ENCODE peak calls at places on chromosomes 16 and 17, in six cellular contexts. X is EH, L is substantia nigra, D is GM23248, U is endodermal cell, B is IMR-90. P is an unnamed sample.

GRCh38 chr17:33328129-33328528 is 35.0 kb upstream of the ASIC2 start:
- DNase-seq in X (peak; percentile 4), L (no peak), D (peak; percentile 12), U (peak; percentile 90), B (peak; percentile 4), P (no peak)

GRCh38 chr17:2011421-2012371 is 13.4 kb downstream of the RTN4RL1 start:
- DNase-seq in X (peak; percentile 90), L (no peak), D (peak; percentile 53), U (peak; percentile 84), B (no peak), P (no peak)

GRCh38 chr17:38605852-38606645 is at the start of gene SRCIN1:
- DNase-seq in X (peak; percentile 17), L (peak; percentile 48), D (peak; percentile 58), U (peak; percentile 93), B (peak; percentile 2), P (peak; percentile 23)

GRCh38 chr17:3983945-3984484 is 19.8 kb upstream of the ATP2A3 start:
- DNase-seq in X (peak; percentile 74), L (no peak), D (peak; percentile 55), U (peak; percentile 66), B (peak; percentile 55), P (no peak)

GRCh38 chr17:38660097-38661026 is 14.4 kb downstream of the EPOP start:
- DNase-seq in X (peak; percentile 34), L (no peak), D (peak; percentile 40), U (peak; percentile 56), B (no peak), P (no peak)

GRCh38 chr17:78840780-78841611 is at the start of gene USP36:
- DNase-seq in X (peak; percentile 98), L (peak; percentile 99), D (peak; percentile 100), U (peak; percentile 100), B (peak; percentile 99), P (peak; percentile 99)

GRCh38 chr17:13784466-13784865 is 182.7 kb upstream of the HS3ST3A1 start:
- DNase-seq in X (no peak), L (no peak), D (no peak), U (no peak), B (no peak), P (no peak)

GRCh38 chr16:27483624-27484023 is 66.1 kb downstream of the GTF3C1 start:
- DNase-seq in X (no peak), L (no peak), D (no peak), U (no peak), B (no peak), P (no peak)

GRCh38 chr17:69314246-69315030 is 12.5 kb downstream of the ABCA5 start:
- DNase-seq in X (no peak), L (no peak), D (no peak), U (no peak), B (no peak), P (no peak)

GRCh38 chr17:82960419-82961271 is 118.8 kb upstream of the METRNL start:
- DNase-seq in X (no peak), L (no peak), D (no peak), U (no peak), B (no peak), P (no peak)

GRCh38 chr16:14672403-14672971 is 21.6 kb downstream of the PLA2G10 start:
- DNase-seq in X (no peak), L (no peak), D (no peak), U (no peak), B (no peak), P (no peak)

GRCh38 chr17:72004476-72005331 is 116.1 kb upstream of the SOX9 start:
- DNase-seq in X (no peak), L (no peak), D (peak; percentile 50), U (no peak), B (no peak), P (no peak)

GRCh38 chr16:4330277-4330882 is 14.5 kb downstream of the GLIS2 start:
- DNase-seq in X (peak; percentile 71), L (peak; percentile 43), D (peak; percentile 81), U (peak; percentile 93), B (peak; percentile 63), P (peak; percentile 80)

GRCh38 chr16:22671301-22672076 is 142.5 kb upstream of the HS3ST2 start:
- DNase-seq in X (peak; percentile 59), L (no peak), D (peak; percentile 47), U (peak; percentile 60), B (peak; percentile 18), P (no peak)

GRCh38 chr16:8676737-8677375 is 2.4 kb downstream of the ABAT start:
- DNase-seq in X (no peak), L (no peak), D (peak; percentile 7), U (no peak), B (no peak), P (no peak)

GRCh38 chr17:75131278-75132017 is at the start of gene NT5C:
- DNase-seq in X (peak; percentile 86), L (peak; percentile 44), D (peak; percentile 93), U (peak; percentile 97), B (peak; percentile 61), P (peak; percentile 49)

GRCh38 chr16:49075709-49076108 is 205.9 kb downstream of the CBLN1 start:
- DNase-seq in X (no peak), L (no peak), D (no peak), U (no peak), B (no peak), P (no peak)

GRCh38 chr17:79036609-79037008 is 12.6 kb downstream of the C1QTNF1 start:
- DNase-seq in X (peak; percentile 93), L (no peak), D (peak; percentile 93), U (peak; percentile 17), B (peak; percentile 94), P (no peak)

GRCh38 chr16:17827313-17827712 is 356.6 kb upstream of the XYLT1 start:
- DNase-seq in X (peak; percentile 67), L (no peak), D (peak; percentile 63), U (no peak), B (peak; percentile 63), P (no peak)

GRCh38 chr17:17832040-17832363 is 4.8 kb downstream of the SREBF1 start:
- DNase-seq in X (no peak), L (no peak), D (no peak), U (no peak), B (no peak), P (no peak)

GRCh38 chr16:67170948-67171649 is 761 bp downstream of the NOL3 start:
- DNase-seq in X (no peak), L (no peak), D (peak; percentile 57), U (peak; percentile 65), B (peak; percentile 41), P (no peak)

GRCh38 chr17:55275894-55276804 is 11.4 kb downstream of the HLF start:
- DNase-seq in X (no peak), L (no peak), D (peak; percentile 58), U (no peak), B (no peak), P (no peak)

GRCh38 chr17:12022310-12022709 is 1.6 kb downstream of the MAP2K4 start:
- DNase-seq in X (no peak), L (no peak), D (no peak), U (no peak), B (no peak), P (no peak)

GRCh38 chr17:7445011-7445927 is at the start of gene CHRNB1:
- DNase-seq in X (peak; percentile 52), L (peak; percentile 57), D (peak; percentile 62), U (peak; percentile 98), B (peak; percentile 27), P (peak; percentile 85)

GRCh38 chr17:691423-691822 is 23.2 kb downstream of the VPS53 start:
- DNase-seq in X (peak; percentile 93), L (no peak), D (peak; percentile 93), U (no peak), B (peak; percentile 76), P (peak; percentile 67)

GRCh38 chr16:88701541-88702363 is 4.5 kb downstream of the RNF166 start:
- DNase-seq in X (no peak), L (no peak), D (no peak), U (no peak), B (no peak), P (no peak)

GRCh38 chr16:77834600-77834963 is 46.2 kb downstream of the VAT1L start:
- DNase-seq in X (peak; percentile 84), L (no peak), D (peak; percentile 82), U (no peak), B (peak; percentile 97), P (peak; percentile 53)

GRCh38 chr17:70270554-70270953 is 101.2 kb downstream of the KCNJ2 start:
- DNase-seq in X (no peak), L (no peak), D (no peak), U (no peak), B (no peak), P (no peak)